ENCODE peak calls at places on chromosomes 16 and 17, in four cellular contexts. Z is fibroblast of the aortic adventitia, P is C1 segment of cervical spinal cord, X is NT2/D1. J is an unnamed sample.

GRCh38 chr17:50533185-50533584 is 650 bp downstream of the EPN3 start:
- DNase-seq in Z (no peak), P (no peak), X (no peak), J (peak; percentile 34)

GRCh38 chr16:57533618-57534336 is 2.6 kb downstream of the CCDC102A start:
- DNase-seq in Z (no peak), P (no peak), X (no peak), J (peak; percentile 46)

GRCh38 chr16:86303787-86304685 is 206.3 kb upstream of the FOXF1 start:
- DNase-seq in Z (peak; percentile 26), P (no peak), X (no peak), J (no peak)

GRCh38 chr17:15216481-15216880 is 48.6 kb downstream of the PMP22 start:
- DNase-seq in Z (no peak), P (no peak), X (no peak), J (no peak)

GRCh38 chr16:87918866-87919680 is 17.3 kb downstream of the CA5A start:
- DNase-seq in Z (peak; percentile 45), P (no peak), X (no peak), J (no peak)

GRCh38 chr17:5785867-5786509 is 201.7 kb upstream of the NLRP1 start:
- DNase-seq in Z (peak; percentile 31), P (no peak), X (no peak), J (peak; percentile 59)

GRCh38 chr16:56623637-56624036 is 1.9 kb upstream of the MT1E start:
- DNase-seq in Z (no peak), P (no peak), X (no peak), J (no peak)

GRCh38 chr16:78744796-78745464 is 645.5 kb downstream of the WWOX start:
- DNase-seq in Z (no peak), P (no peak), X (no peak), J (no peak)

GRCh38 chr17:67623767-67624166 is 94.0 kb upstream of the NOL11 start:
- DNase-seq in Z (no peak), P (no peak), X (no peak), J (no peak)

GRCh38 chr17:28472871-28473497 is 460 bp upstream of the SLC13A2 start:
- DNase-seq in Z (no peak), P (no peak), X (no peak), J (no peak)

GRCh38 chr16:56931253-56931768 is 631 bp upstream of the HERPUD1 start:
- DNase-seq in Z (no peak), P (no peak), X (no peak), J (peak; percentile 41)

GRCh38 chr17:8386841-8387240 is 3.8 kb upstream of the RPL26 start:
- DNase-seq in Z (no peak), P (no peak), X (no peak), J (no peak)

GRCh38 chr17:82890339-82890730 is 50.5 kb upstream of the ZNF750 start:
- DNase-seq in Z (no peak), P (no peak), X (no peak), J (no peak)

GRCh38 chr17:49035470-49036269 is 38.5 kb downstream of the IGF2BP1 start:
- DNase-seq in Z (peak; percentile 69), P (no peak), X (no peak), J (peak; percentile 72)

GRCh38 chr17:8122923-8123694 is 797 bp downstream of the HES7 start:
- DNase-seq in Z (peak; percentile 34), P (no peak), X (no peak), J (peak; percentile 24)

GRCh38 chr16:17647879-17648649 is 177.3 kb upstream of the XYLT1 start:
- DNase-seq in Z (no peak), P (no peak), X (no peak), J (no peak)

GRCh38 chr16:87963400-87963799 is 12.2 kb downstream of the BANP start:
- DNase-seq in Z (peak; percentile 89), P (no peak), X (no peak), J (no peak)

GRCh38 chr16:1170076-1170418 is 17.1 kb downstream of the CACNA1H start:
- DNase-seq in Z (no peak), P (no peak), X (no peak), J (no peak)

GRCh38 chr17:78132086-78132676 is 1.6 kb downstream of the TMC8 start:
- DNase-seq in Z (no peak), P (no peak), X (no peak), J (peak; percentile 54)

GRCh38 chr16:3902731-3903130 is 22.2 kb upstream of the CREBBP start:
- DNase-seq in Z (no peak), P (no peak), X (no peak), J (peak; percentile 81)

GRCh38 chr16:73301984-73302383 is 254.1 kb upstream of the ZFHX3 start:
- DNase-seq in Z (no peak), P (no peak), X (no peak), J (no peak)

GRCh38 chr17:57898487-57899311 is 48.9 kb upstream of the MRPS23 start:
- DNase-seq in Z (peak; percentile 67), P (peak; percentile 44), X (no peak), J (peak; percentile 86)

GRCh38 chr16:10521681-10522274 is 58.6 kb downstream of the EMP2 start:
- DNase-seq in Z (peak; percentile 81), P (no peak), X (peak; percentile 56), J (peak; percentile 56)

GRCh38 chr16:76946879-76947278 is 244.1 kb upstream of the MON1B start:
- DNase-seq in Z (peak; percentile 86), P (no peak), X (no peak), J (peak; percentile 50)

GRCh38 chr17:21089145-21089544 is 37.6 kb upstream of the DHRS7B start:
- DNase-seq in Z (no peak), P (no peak), X (no peak), J (no peak)

GRCh38 chr17:43813386-43813785 is 19.6 kb downstream of the MPP3 start:
- DNase-seq in Z (no peak), P (no peak), X (no peak), J (no peak)

GRCh38 chr17:58703137-58703846 is 10.9 kb downstream of the RAD51C start:
- DNase-seq in Z (peak; percentile 78), P (no peak), X (no peak), J (no peak)

GRCh38 chr16:5670198-5670597 is 572.6 kb upstream of the EEF2KMT start:
- DNase-seq in Z (no peak), P (no peak), X (no peak), J (no peak)